ENCODE peak calls at places on chromosomes 6 and 20, in nine cellular contexts. C is GM12865, G is astrocyte, B is left ventricle myocardium inferior, E is fibroblast of lung, Y is A549, F is AG10803, J is fibroblast of pulmonary artery, K is kidney. P is an unnamed sample.

GRCh38 chr6:36865835-36866234 is 8.8 kb downstream of the PPIL1 start:
- DNase-seq in J (no peak), G (no peak), Y (no peak), C (no peak), F (no peak), K (no peak), B (no peak), E (no peak), P (no peak)

GRCh38 chr20:43723735-43724134 is 3.1 kb downstream of the GTSF1L start:
- DNase-seq in F (no peak), E (no peak), C (no peak), K (no peak), G (no peak), B (no peak), Y (no peak), J (no peak), P (no peak)

GRCh38 chr6:108702106-108702851 is 141.6 kb downstream of the FOXO3 start:
- DNase-seq in J (no peak), Y (no peak), G (no peak), C (no peak), B (no peak), K (no peak), E (no peak), F (no peak), P (no peak)

GRCh38 chr20:24965065-24965919 is 16.2 kb downstream of the CST7 start:
- DNase-seq in C (no peak), G (no peak), Y (no peak), B (no peak), J (no peak), E (no peak), K (peak), F (no peak), P (no peak)

GRCh38 chr6:152552616-152553209 is 84.4 kb downstream of the SYNE1 start:
- DNase-seq in Y (peak), B (peak), E (peak), C (peak), K (peak), F (peak), G (peak), J (peak), P (peak)

GRCh38 chr6:67009818-67010217 is 1302.8 kb upstream of the EYS start:
- DNase-seq in C (no peak), J (no peak), K (no peak), G (no peak), E (no peak), F (no peak), B (no peak), Y (no peak), P (no peak)

GRCh38 chr20:35791823-35792222 is 20.0 kb downstream of the PHF20 start:
- DNase-seq in C (no peak), G (peak), Y (no peak), F (peak), K (no peak), J (peak), E (peak), B (no peak), P (no peak)

GRCh38 chr6:46734867-46735719 is at the start of gene PLA2G7:
- DNase-seq in F (no peak), B (peak), Y (peak), E (peak), C (no peak), K (peak), J (no peak), G (peak), P (no peak)

GRCh38 chr20:62309198-62309944 is 6.6 kb downstream of the ADRM1 start:
- DNase-seq in J (no peak), B (no peak), E (no peak), K (no peak), F (no peak), C (no peak), G (no peak), Y (no peak), P (no peak)

GRCh38 chr20:58706975-58707681 is 14.5 kb downstream of the NPEPL1 start:
- DNase-seq in K (peak), Y (no peak), J (no peak), C (no peak), E (no peak), F (no peak), G (no peak), B (peak), P (no peak)

GRCh38 chr6:45447721-45448120 is 70.0 kb upstream of the SUPT3H start:
- DNase-seq in F (no peak), C (no peak), K (no peak), B (no peak), J (no peak), E (no peak), G (no peak), Y (no peak), P (no peak)

GRCh38 chr20:36929290-36929689 is 22.2 kb downstream of the SAMHD1 start:
- DNase-seq in K (no peak), B (no peak), G (no peak), J (peak), Y (no peak), E (peak), F (peak), C (no peak), P (no peak)

GRCh38 chr6:132813173-132813856 is 1.1 kb upstream of the RPS12 start:
- DNase-seq in B (peak), G (no peak), K (peak), J (peak), F (peak), C (peak), Y (no peak), E (peak), P (no peak)

GRCh38 chr20:21323640-21324039 is 20.5 kb downstream of the XRN2 start:
- DNase-seq in K (no peak), C (no peak), J (peak), F (peak), Y (no peak), G (peak), B (no peak), E (peak), P (peak)

GRCh38 chr6:25958700-25959162 is 3.9 kb upstream of the TRIM38 start:
- DNase-seq in G (no peak), K (no peak), F (no peak), C (no peak), Y (no peak), J (no peak), B (no peak), E (peak), P (no peak)

GRCh38 chr6:56551409-56552120 is 91.1 kb downstream of the DST start:
- DNase-seq in G (no peak), C (no peak), J (no peak), Y (no peak), K (no peak), E (no peak), F (no peak), B (no peak), P (no peak)

GRCh38 chr20:7313047-7313446 is 545.6 kb downstream of the BMP2 start:
- DNase-seq in F (no peak), C (no peak), J (no peak), B (no peak), Y (no peak), G (no peak), E (no peak), K (no peak), P (no peak)

GRCh38 chr6:32973934-32974333 is 5.5 kb downstream of the BRD2 start:
- DNase-seq in F (peak), C (peak), E (peak), J (peak), B (no peak), Y (peak), K (no peak), G (peak), P (no peak)

GRCh38 chr6:142313284-142313683 is 11.5 kb downstream of the ADGRG6 start:
- DNase-seq in Y (no peak), G (peak), F (peak), E (peak), C (no peak), K (no peak), B (no peak), J (peak), P (no peak)

GRCh38 chr6:151679081-151679480 is 128.4 kb upstream of the ESR1 start:
- DNase-seq in E (peak), F (peak), Y (no peak), C (no peak), G (peak), B (peak), J (peak), K (no peak), P (peak)

DNA sequence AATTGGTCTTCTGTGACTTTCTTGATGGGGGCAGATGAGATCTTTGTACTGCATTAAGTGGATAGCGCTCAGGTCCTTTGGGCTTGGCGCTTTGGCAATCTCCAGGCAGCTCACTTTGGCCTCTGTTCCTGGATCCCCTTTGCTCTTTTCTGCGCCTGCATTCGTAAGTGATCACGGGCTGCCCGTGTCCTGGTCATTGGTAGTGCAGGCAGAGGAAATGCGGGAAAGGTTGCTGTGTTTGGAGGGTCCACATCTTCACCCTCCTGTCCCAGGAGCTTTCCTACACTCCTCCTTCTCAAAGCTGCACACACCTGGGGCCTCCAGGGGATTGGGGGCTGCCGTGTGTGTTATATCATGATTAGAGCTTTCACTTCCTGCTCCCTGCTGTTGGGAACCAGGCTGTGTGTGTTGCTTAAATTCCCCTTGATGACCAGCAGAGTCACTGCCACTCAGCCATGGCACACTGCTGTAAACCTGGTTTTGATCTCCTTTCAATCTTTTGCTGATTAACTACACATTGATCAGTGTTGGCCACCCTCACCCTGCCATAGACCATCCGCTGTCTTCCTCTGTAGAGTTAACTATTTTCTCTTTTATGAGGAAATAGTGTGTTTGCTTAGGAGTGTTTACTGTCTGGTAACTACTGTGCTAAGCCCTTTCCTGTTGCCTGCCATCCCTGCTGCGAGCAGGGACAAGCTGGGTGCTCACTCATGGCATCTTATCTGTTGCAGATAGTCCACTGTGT is 13.0 kb upstream of the SNHG17 start:
- DNase-seq in C (peak), Y (no peak), K (no peak), F (no peak), G (no peak), J (no peak), E (no peak), B (no peak), P (no peak)
- H3K4me3 ChIP-seq in C (peak), Y (peak), K (peak), F (no peak), G (no peak), J (no peak), E (no peak), B (no peak), P (peak)

GRCh38 chr20:18625907-18626655 is 38.2 kb downstream of the DTD1 start:
- DNase-seq in F (no peak), K (no peak), E (no peak), Y (no peak), B (no peak), J (no peak), G (no peak), C (no peak), P (no peak)
- TF ChIP-seq CTCF in F (no peak), K (no peak), E (no peak), Y (no peak), B (no peak), J (no peak), G (no peak), C (no peak), P (no peak)

GRCh38 chr20:31602779-31603441 is 2.2 kb upstream of the ID1 start:
- DNase-seq in C (peak), G (peak), B (no peak), F (peak), E (peak), J (peak), Y (peak), K (no peak), P (no peak)
- H3K4me3 ChIP-seq in C (peak), G (no peak), B (peak), F (peak), E (no peak), J (no peak), Y (no peak), K (no peak), P (no peak)

DNA sequence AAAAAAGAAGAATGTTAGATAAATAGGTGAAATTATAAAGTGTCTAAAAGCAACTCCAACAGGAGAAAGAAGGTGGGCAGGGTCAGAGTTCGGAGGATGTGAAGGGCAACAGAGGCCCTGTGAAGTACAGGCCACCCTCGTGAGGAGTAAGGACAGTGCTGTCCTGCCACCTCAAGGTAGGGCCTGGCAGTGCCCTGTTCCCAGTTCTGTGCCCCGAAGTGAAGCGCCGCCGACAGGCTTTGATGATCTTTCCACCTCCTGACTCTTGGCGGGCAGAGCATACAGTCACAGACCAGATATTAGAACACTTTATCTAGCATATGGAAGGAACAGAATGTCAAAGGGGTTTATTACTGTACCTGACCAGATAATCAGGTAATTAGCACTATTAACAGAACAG is 75.8 kb downstream of the GJA10 start:
- DNase-seq in J (no peak), Y (no peak), B (peak), K (peak), F (no peak), C (no peak), G (no peak), E (no peak), P (no peak)
- TF ChIP-seq CTCF in J (no peak), Y (no peak), B (no peak), K (no peak), F (no peak), C (no peak), G (no peak), E (no peak), P (no peak)